ENCODE peak calls at places on chromosomes 13 and 19, in five cellular contexts. Y, J, R, X and T are unnamed samples.

GRCh38 chr13:42835012-42835411 is 53.6 kb downstream of the FAM216B start:
- DNase-seq in Y (no peak), J (no peak), R (no peak), X (no peak), T (no peak)

GRCh38 chr13:73849292-73849691 is 284.9 kb downstream of the KLF12 start:
- DNase-seq in Y (no peak), J (no peak), R (no peak), X (no peak), T (no peak)

GRCh38 chr19:14146789-14147216 is 10.4 kb upstream of the ASF1B start:
- DNase-seq in Y (no peak), J (no peak), R (no peak), X (no peak), T (no peak)

GRCh38 chr13:109737606-109738005 is 48.8 kb downstream of the IRS2 start:
- DNase-seq in Y (no peak), J (no peak), R (no peak), X (no peak), T (no peak)

GRCh38 chr19:30718728-30719127 is 346.5 kb downstream of the ZNF536 start:
- DNase-seq in Y (no peak), J (no peak), R (no peak), X (no peak), T (no peak)

GRCh38 chr19:10274589-10274988 is 3.7 kb downstream of the ICAM1 start:
- DNase-seq in Y (no peak), J (no peak), R (no peak), X (no peak), T (no peak)

GRCh38 chr13:110636053-110636475 is 20.7 kb downstream of the NAXD start:
- DNase-seq in Y (no peak), J (no peak), R (no peak), X (no peak), T (no peak)

GRCh38 chr13:113907637-113908617 is 44.1 kb upstream of the GAS6 start:
- DNase-seq in Y (no peak), J (no peak), R (no peak), X (no peak), T (no peak)

GRCh38 chr19:45804140-45804958 is 10.8 kb downstream of the RSPH6A start:
- DNase-seq in Y (no peak), J (no peak), R (no peak), X (no peak), T (no peak)

GRCh38 chr13:111177803-111178389 is 62.8 kb downstream of the ARHGEF7 start:
- DNase-seq in Y (no peak), J (no peak), R (no peak), X (no peak), T (no peak)

GRCh38 chr13:51797664-51798488 is 6.1 kb downstream of the DHRS12 start:
- DNase-seq in Y (no peak), J (peak; percentile 71), R (peak; percentile 71), X (no peak), T (no peak)

GRCh38 chr13:109159650-109160309 is 530.4 kb downstream of the MYO16 start:
- DNase-seq in Y (no peak), J (no peak), R (no peak), X (no peak), T (no peak)

GRCh38 chr13:96671073-96671472 is 323.2 kb downstream of the OXGR1 start:
- DNase-seq in Y (no peak), J (no peak), R (no peak), X (no peak), T (no peak)

GRCh38 chr13:108621421-108621820 is 8.0 kb upstream of the MYO16 start:
- DNase-seq in Y (no peak), J (no peak), R (no peak), X (no peak), T (no peak)

GRCh38 chr19:19997656-19998268 is 41.5 kb downstream of the ZNF682 start:
- DNase-seq in Y (peak; percentile 4), J (no peak), R (peak; percentile 68), X (no peak), T (no peak)

GRCh38 chr13:90315061-90315460 is 1032.4 kb upstream of the MIR17HG start:
- DNase-seq in Y (no peak), J (no peak), R (no peak), X (peak; percentile 75), T (no peak)

GRCh38 chr13:105603283-105603682 is 932.2 kb downstream of the EFNB2 start:
- DNase-seq in Y (no peak), J (no peak), R (no peak), X (no peak), T (no peak)

GRCh38 chr13:113410472-113411201 is 42.7 kb downstream of the ADPRHL1 start:
- DNase-seq in Y (no peak), J (peak; percentile 80), R (no peak), X (no peak), T (no peak)

GRCh38 chr13:43273362-43273761 is 250.0 kb downstream of the DNAJC15 start:
- DNase-seq in Y (no peak), J (no peak), R (no peak), X (no peak), T (no peak)

GRCh38 chr13:106533940-106534843 is 1.3 kb downstream of the EFNB2 start:
- DNase-seq in Y (no peak), J (peak; percentile 78), R (no peak), X (peak; percentile 70), T (no peak)

GRCh38 chr13:108269601-108270328 is at the start of gene TNFSF13B:
- DNase-seq in Y (peak; percentile 14), J (peak; percentile 62), R (peak; percentile 48), X (peak; percentile 72), T (no peak)

GRCh38 chr19:48401277-48401676 is 7.8 kb downstream of the GRIN2D start:
- DNase-seq in Y (no peak), J (no peak), R (no peak), X (no peak), T (no peak)

GRCh38 chr19:17772172-17772571 is 20.9 kb downstream of the FCHO1 start:
- DNase-seq in Y (no peak), J (no peak), R (no peak), X (no peak), T (no peak)

GRCh38 chr13:51764184-51765141 is 39.5 kb downstream of the DHRS12 start:
- DNase-seq in Y (peak; percentile 77), J (peak; percentile 95), R (peak; percentile 61), X (no peak), T (peak; percentile 49)

GRCh38 chr19:9445037-9445436 is 9.7 kb upstream of the ZNF266 start:
- DNase-seq in Y (no peak), J (no peak), R (no peak), X (no peak), T (no peak)

GRCh38 chr13:45518525-45519235 is 53.9 kb downstream of the COG3 start:
- DNase-seq in Y (no peak), J (no peak), R (no peak), X (no peak), T (no peak)

GRCh38 chr19:38039966-38040365 is 133.0 kb downstream of the SIPA1L3 start:
- DNase-seq in Y (no peak), J (no peak), R (no peak), X (no peak), T (no peak)

GRCh38 chr19:4759388-4760284 is 31.9 kb upstream of the FEM1A start:
- DNase-seq in Y (peak; percentile 92), J (peak; percentile 94), R (peak; percentile 66), X (peak; percentile 96), T (peak; percentile 5)

GRCh38 chr13:22090114-22090513 is 419.2 kb downstream of the FGF9 start:
- DNase-seq in Y (no peak), J (no peak), R (no peak), X (no peak), T (no peak)

GRCh38 chr19:6572217-6572616 is 18.7 kb downstream of the CD70 start:
- DNase-seq in Y (peak; percentile 53), J (peak; percentile 78), R (no peak), X (no peak), T (no peak)

GRCh38 chr13:63184693-63185092 is 1769.0 kb upstream of the PCDH20 start:
- DNase-seq in Y (no peak), J (no peak), R (no peak), X (no peak), T (no peak)

GRCh38 chr13:33401238-33401637 is 115.7 kb upstream of the STARD13 start:
- DNase-seq in Y (no peak), J (peak; percentile 81), R (no peak), X (no peak), T (no peak)

GRCh38 chr19:6760606-6761005 is 6.6 kb downstream of the SH2D3A start:
- DNase-seq in Y (no peak), J (no peak), R (no peak), X (no peak), T (no peak)

GRCh38 chr19:18464646-18465045 is 26.7 kb upstream of the ISYNA1 start:
- DNase-seq in Y (peak; percentile 90), J (peak; percentile 98), R (no peak), X (no peak), T (no peak)

GRCh38 chr19:35268546-35269424 is at the start of gene USF2:
- DNase-seq in Y (peak; percentile 76), J (peak; percentile 89), R (peak; percentile 78), X (peak; percentile 83), T (no peak)